ENCODE peak calls at places on chromosome 22, in six cellular contexts. A is SW 1271, G is HEK293T, J is Ammon's horn, R is neural crest cell, M is left kidney. I is an unnamed sample.

GRCh38 chr22:31019276-31019930 is 50.3 kb downstream of the TUG1 start:
- DNase-seq in A (no peak), G (no peak), J (no peak), R (no peak), M (no peak), I (no peak)

GRCh38 chr22:40216041-40216756 is 38.5 kb downstream of the TNRC6B start:
- DNase-seq in A (no peak), G (no peak), J (no peak), R (no peak), M (no peak), I (no peak)

GRCh38 chr22:19808873-19809478 is 45.7 kb downstream of the GNB1L start:
- DNase-seq in A (no peak), G (no peak), J (no peak), R (no peak), M (no peak), I (no peak)

GRCh38 chr22:19455033-19455432 is 7.5 kb upstream of the C22orf39 start:
- DNase-seq in A (no peak), G (no peak), J (no peak), R (no peak), M (no peak), I (no peak)

GRCh38 chr22:20438066-20438677 is 547 bp upstream of the SCARF2 start:
- DNase-seq in A (no peak), G (no peak), J (no peak), R (no peak), M (peak), I (no peak)

GRCh38 chr22:47587361-47587760 is 824.9 kb downstream of the TBC1D22A start:
- DNase-seq in A (no peak), G (no peak), J (no peak), R (no peak), M (no peak), I (no peak)

GRCh38 chr22:30469165-30469564 is 2.7 kb downstream of the SEC14L3 start:
- DNase-seq in A (no peak), G (no peak), J (no peak), R (no peak), M (no peak), I (no peak)

GRCh38 chr22:36303115-36303467 is 50.2 kb downstream of the APOL1 start:
- DNase-seq in A (no peak), G (no peak), J (no peak), R (no peak), M (no peak), I (no peak)

GRCh38 chr22:16933274-16933923 is 74.6 kb downstream of the GAB4 start:
- DNase-seq in A (no peak), G (no peak), J (no peak), R (no peak), M (no peak), I (no peak)

GRCh38 chr22:31084811-31085492 is 3.8 kb downstream of the SMTN start:
- DNase-seq in A (peak), G (no peak), J (peak), R (peak), M (peak), I (peak)

GRCh38 chr22:28802595-28803087 is 2.3 kb upstream of the XBP1 start:
- DNase-seq in A (no peak), G (peak), J (no peak), R (no peak), M (no peak), I (no peak)

GRCh38 chr22:19775496-19776325 is 15.1 kb downstream of the TBX1 start:
- DNase-seq in A (no peak), G (no peak), J (no peak), R (no peak), M (no peak), I (no peak)

GRCh38 chr22:29385305-29385704 is 3.1 kb downstream of the AP1B1 start:
- DNase-seq in A (no peak), G (no peak), J (no peak), R (no peak), M (no peak), I (no peak)

GRCh38 chr22:36409911-36410756 is 22.4 kb upstream of the MYH9 start:
- DNase-seq in A (no peak), G (peak), J (peak), R (peak), M (peak), I (peak)

GRCh38 chr22:45227645-45228400 is 12.9 kb downstream of the KIAA0930 start:
- DNase-seq in A (no peak), G (no peak), J (peak), R (no peak), M (no peak), I (no peak)

GRCh38 chr22:49380828-49381114 is 446.9 kb downstream of the BRD1 start:
- DNase-seq in A (no peak), G (no peak), J (no peak), R (no peak), M (no peak), I (no peak)

GRCh38 chr22:33018232-33018864 is 39.8 kb downstream of the SYN3 start:
- DNase-seq in A (peak), G (peak), J (peak), R (peak), M (peak), I (peak)

GRCh38 chr22:22748297-22748743 is 103.9 kb downstream of the GGTLC2 start:
- DNase-seq in A (peak), G (peak), J (peak), R (peak), M (peak), I (peak)

I was measured in CD8-positive, alpha-beta T cell.